ENCODE peak calls at places on chromosomes 4 and X, in eight cellular contexts. One of them, this sample, is unnamed.

GRCh38 chr4:183554346-183554686 is 49.5 kb downstream of the ING2 start:
- DNase-seq in K562: no peak
- DNase-seq in GM23338: no peak
- DNase-seq in stomach: no peak
- DNase-seq in suprapubic skin: no peak
- DNase-seq in Panc1: no peak
- DNase-seq in GM12878: no peak
- DNase-seq in HL-60: no peak
- DNase-seq in this sample: no peak

GRCh38 chrX:115894087-115894486 is 276.5 kb upstream of the AGTR2 start:
- DNase-seq in Panc1: no peak
- DNase-seq in HL-60: peak
- DNase-seq in K562: peak
- DNase-seq in GM23338: no peak
- DNase-seq in suprapubic skin: no peak
- DNase-seq in GM12878: peak
- DNase-seq in stomach: no peak
- DNase-seq in this sample: no peak

GRCh38 chr4:42282081-42282901 is 115.0 kb upstream of the SHISA3 start:
- DNase-seq in Panc1: no peak
- DNase-seq in K562: peak
- DNase-seq in stomach: peak
- DNase-seq in GM23338: peak
- DNase-seq in GM12878: peak
- DNase-seq in HL-60: peak
- DNase-seq in suprapubic skin: no peak
- DNase-seq in this sample: no peak

GRCh38 chrX:11567528-11568220 is 98.0 kb downstream of the ARHGAP6 start:
- DNase-seq in HL-60: no peak
- DNase-seq in GM23338: no peak
- DNase-seq in Panc1: no peak
- DNase-seq in suprapubic skin: no peak
- DNase-seq in K562: no peak
- DNase-seq in stomach: no peak
- DNase-seq in GM12878: no peak
- DNase-seq in this sample: no peak

GRCh38 chr4:105520819-105521790 is 31.3 kb upstream of the ARHGEF38 start:
- DNase-seq in GM23338: peak
- DNase-seq in suprapubic skin: no peak
- DNase-seq in K562: peak
- DNase-seq in HL-60: peak
- DNase-seq in GM12878: peak
- DNase-seq in Panc1: peak
- DNase-seq in stomach: peak
- DNase-seq in this sample: no peak

GRCh38 chr4:161714022-161714751 is 449.6 kb downstream of the FSTL5 start:
- DNase-seq in K562: no peak
- DNase-seq in stomach: no peak
- DNase-seq in suprapubic skin: no peak
- DNase-seq in HL-60: no peak
- DNase-seq in GM12878: no peak
- DNase-seq in GM23338: no peak
- DNase-seq in Panc1: no peak
- DNase-seq in this sample: no peak

GRCh38 chrX:84362184-84362838 is 139.9 kb downstream of the HDX start:
- DNase-seq in GM12878: no peak
- DNase-seq in suprapubic skin: no peak
- DNase-seq in GM23338: no peak
- DNase-seq in K562: no peak
- DNase-seq in HL-60: no peak
- DNase-seq in Panc1: no peak
- DNase-seq in stomach: no peak
- DNase-seq in this sample: no peak

GRCh38 chr4:118772149-118773081 is 63.5 kb downstream of the SEC24D start:
- DNase-seq in GM12878: no peak
- DNase-seq in stomach: no peak
- DNase-seq in Panc1: peak
- DNase-seq in GM23338: peak
- DNase-seq in suprapubic skin: no peak
- DNase-seq in K562: peak
- DNase-seq in HL-60: no peak
- DNase-seq in this sample: no peak

GRCh38 chrX:13078739-13079444 is 34.5 kb upstream of the FAM9C start:
- DNase-seq in stomach: peak
- DNase-seq in GM12878: no peak
- DNase-seq in GM23338: no peak
- DNase-seq in Panc1: no peak
- DNase-seq in suprapubic skin: no peak
- DNase-seq in HL-60: peak
- DNase-seq in K562: no peak
- DNase-seq in this sample: no peak

GRCh38 chr4:125590158-125590557 is 275.4 kb downstream of the FAT4 start:
- DNase-seq in HL-60: no peak
- DNase-seq in K562: no peak
- DNase-seq in GM12878: no peak
- DNase-seq in Panc1: no peak
- DNase-seq in suprapubic skin: no peak
- DNase-seq in GM23338: no peak
- DNase-seq in stomach: no peak
- DNase-seq in this sample: no peak

GRCh38 chr4:125440814-125441213 is 126.1 kb downstream of the FAT4 start:
- DNase-seq in stomach: no peak
- DNase-seq in GM12878: no peak
- DNase-seq in HL-60: no peak
- DNase-seq in GM23338: no peak
- DNase-seq in K562: no peak
- DNase-seq in suprapubic skin: no peak
- DNase-seq in Panc1: no peak
- DNase-seq in this sample: no peak

GRCh38 chr4:101125045-101125713 is 222.1 kb downstream of the PPP3CA start:
- DNase-seq in K562: no peak
- DNase-seq in GM23338: no peak
- DNase-seq in suprapubic skin: no peak
- DNase-seq in GM12878: no peak
- DNase-seq in stomach: no peak
- DNase-seq in HL-60: no peak
- DNase-seq in Panc1: no peak
- DNase-seq in this sample: no peak

GRCh38 chrX:150607200-150607599 is 38.8 kb downstream of the MTM1 start:
- DNase-seq in HL-60: peak
- DNase-seq in GM12878: no peak
- DNase-seq in stomach: no peak
- DNase-seq in Panc1: no peak
- DNase-seq in GM23338: no peak
- DNase-seq in K562: no peak
- DNase-seq in suprapubic skin: no peak
- DNase-seq in this sample: no peak

GRCh38 chr4:41939016-41939623 is 3.9 kb downstream of the TMEM33 start:
- DNase-seq in K562: no peak
- DNase-seq in Panc1: no peak
- DNase-seq in GM12878: no peak
- DNase-seq in GM23338: peak
- DNase-seq in suprapubic skin: no peak
- DNase-seq in stomach: no peak
- DNase-seq in HL-60: peak
- DNase-seq in this sample: no peak

DNA sequence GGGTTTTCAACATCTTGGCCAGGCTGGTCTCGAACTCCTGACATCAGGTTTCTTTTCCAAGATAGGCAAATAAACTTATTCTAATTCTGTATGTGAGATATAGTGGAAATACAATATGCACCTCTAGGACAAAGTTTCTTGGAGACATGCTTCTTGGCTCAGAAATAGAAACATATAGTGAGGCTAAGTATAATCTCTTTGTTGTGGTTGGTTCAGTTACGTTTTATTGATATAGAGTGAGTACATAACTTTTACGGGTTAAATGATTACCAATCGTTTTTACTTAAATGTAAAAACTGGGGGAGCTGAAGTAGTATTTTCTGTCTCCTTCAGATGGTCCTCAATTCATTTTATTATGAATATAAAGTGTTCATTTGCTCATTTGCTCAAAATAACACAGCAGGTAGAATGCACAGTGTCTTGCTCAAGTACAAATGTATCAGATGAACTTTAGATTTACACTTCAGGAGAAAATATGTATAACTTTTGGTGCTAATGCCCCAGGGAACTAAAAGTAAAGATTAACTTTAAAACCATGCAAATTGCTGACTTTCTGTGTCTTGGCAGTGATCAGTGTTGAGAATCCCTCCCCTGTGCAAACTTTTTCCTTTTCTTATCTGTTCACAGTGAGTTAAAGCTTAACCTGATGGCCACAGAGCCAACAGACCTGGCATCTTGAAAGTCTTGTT is 77.6 kb downstream of the AFF1 start:
- DNase-seq in suprapubic skin: no peak
- DNase-seq in HL-60: no peak
- DNase-seq in Panc1: no peak
- DNase-seq in GM12878: peak
- DNase-seq in GM23338: no peak
- DNase-seq in K562: no peak
- DNase-seq in stomach: peak
- DNase-seq in this sample: no peak
- TF ChIP-seq POLR2AphosphoS5 in suprapubic skin: no peak
- TF ChIP-seq POLR2AphosphoS5 in HL-60: no peak
- TF ChIP-seq POLR2AphosphoS5 in Panc1: no peak
- TF ChIP-seq POLR2AphosphoS5 in GM12878: no peak
- TF ChIP-seq POLR2AphosphoS5 in GM23338: no peak
- TF ChIP-seq POLR2AphosphoS5 in K562: no peak
- TF ChIP-seq POLR2AphosphoS5 in stomach: peak
- TF ChIP-seq POLR2AphosphoS5 in this sample: no peak

GRCh38 chrX:38943120-38943519 is 141.9 kb downstream of the MID1IP1 start:
- DNase-seq in GM23338: no peak
- DNase-seq in HL-60: no peak
- DNase-seq in K562: no peak
- DNase-seq in suprapubic skin: no peak
- DNase-seq in GM12878: no peak
- DNase-seq in stomach: no peak
- DNase-seq in Panc1: no peak
- DNase-seq in this sample: no peak

GRCh38 chrX:38939067-38939466 is 137.8 kb downstream of the MID1IP1 start:
- DNase-seq in Panc1: no peak
- DNase-seq in GM23338: no peak
- DNase-seq in K562: no peak
- DNase-seq in HL-60: no peak
- DNase-seq in suprapubic skin: no peak
- DNase-seq in GM12878: no peak
- DNase-seq in stomach: no peak
- DNase-seq in this sample: no peak

GRCh38 chrX:38940547-38940946 is 139.3 kb downstream of the MID1IP1 start:
- DNase-seq in HL-60: no peak
- DNase-seq in stomach: no peak
- DNase-seq in suprapubic skin: no peak
- DNase-seq in Panc1: no peak
- DNase-seq in GM12878: no peak
- DNase-seq in K562: no peak
- DNase-seq in GM23338: no peak
- DNase-seq in this sample: no peak

GRCh38 chrX:38937926-38938325 is 136.7 kb downstream of the MID1IP1 start:
- DNase-seq in stomach: no peak
- DNase-seq in suprapubic skin: no peak
- DNase-seq in GM23338: no peak
- DNase-seq in Panc1: no peak
- DNase-seq in GM12878: no peak
- DNase-seq in HL-60: no peak
- DNase-seq in K562: no peak
- DNase-seq in this sample: no peak

DNA sequence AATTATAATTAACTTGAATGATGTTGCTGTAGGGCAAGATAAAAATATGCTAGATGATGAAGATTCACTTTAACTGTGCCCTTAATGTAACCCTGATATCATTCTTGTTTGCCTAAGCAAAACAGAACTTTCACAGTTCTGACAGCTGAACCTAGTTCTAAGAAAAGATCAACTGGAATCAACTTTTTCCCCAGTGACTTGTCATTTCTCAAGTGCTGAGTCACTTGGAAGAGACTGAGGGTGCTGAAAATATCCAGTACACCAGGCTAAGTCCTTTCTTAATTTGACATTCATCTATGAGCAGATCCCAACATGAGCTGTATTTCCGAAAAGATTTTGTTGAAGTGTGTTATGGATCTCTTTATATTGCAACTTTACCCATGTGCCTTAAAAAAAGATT is 140.4 kb downstream of the MID1IP1 start:
- DNase-seq in Panc1: no peak
- DNase-seq in K562: no peak
- DNase-seq in GM23338: no peak
- DNase-seq in HL-60: no peak
- DNase-seq in suprapubic skin: no peak
- DNase-seq in GM12878: no peak
- DNase-seq in stomach: no peak
- DNase-seq in this sample: no peak
- TF ChIP-seq POLR2AphosphoS5 in Panc1: no peak
- TF ChIP-seq POLR2AphosphoS5 in K562: no peak
- TF ChIP-seq POLR2AphosphoS5 in GM23338: no peak
- TF ChIP-seq POLR2AphosphoS5 in HL-60: no peak
- TF ChIP-seq POLR2AphosphoS5 in suprapubic skin: no peak
- TF ChIP-seq POLR2AphosphoS5 in GM12878: no peak
- TF ChIP-seq POLR2AphosphoS5 in stomach: no peak
- TF ChIP-seq POLR2AphosphoS5 in this sample: no peak

DNA sequence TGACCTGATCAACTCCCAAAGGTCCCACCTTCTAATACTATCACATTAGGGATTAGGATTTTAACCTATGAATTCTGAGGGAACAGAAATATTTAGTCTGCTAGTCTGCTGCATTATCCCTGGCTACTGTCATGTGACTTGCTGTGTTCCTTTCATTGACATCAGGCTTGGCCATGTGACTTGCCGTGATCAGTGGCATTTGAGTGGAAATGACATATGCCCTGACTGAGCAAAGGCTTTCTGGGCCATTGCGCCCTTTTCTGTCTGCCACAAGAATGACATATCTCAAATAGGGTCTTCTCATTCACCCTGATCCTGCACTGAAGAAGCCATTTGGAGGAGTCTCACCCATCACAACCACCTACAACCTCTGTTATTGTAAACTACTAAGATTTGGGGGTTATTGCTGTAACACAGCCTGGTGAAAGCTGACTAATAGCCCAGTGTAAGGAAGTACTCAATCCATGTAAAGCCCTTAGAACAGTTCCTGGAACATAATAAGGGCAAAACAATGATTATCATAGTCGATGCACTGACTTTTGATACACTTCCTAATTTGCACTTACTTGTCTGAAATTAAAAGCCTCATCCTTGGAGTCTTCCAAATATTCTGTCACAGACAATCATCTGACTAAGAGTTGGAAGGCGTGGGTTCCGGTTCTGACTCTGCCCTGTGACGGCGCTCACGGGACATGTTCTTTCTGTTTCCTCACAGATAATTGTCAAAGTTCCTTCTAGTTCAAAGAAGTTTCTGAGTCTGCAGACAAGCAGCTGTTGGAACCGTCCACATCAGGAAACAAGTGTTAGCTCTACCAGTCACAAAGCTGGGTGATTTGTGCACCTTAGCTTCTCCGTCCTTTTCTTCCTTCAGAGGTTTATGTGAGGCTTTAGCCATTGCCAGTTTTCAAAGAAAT is 33.2 kb upstream of the RASGEF1B start:
- DNase-seq in suprapubic skin: peak
- DNase-seq in Panc1: no peak
- DNase-seq in GM23338: no peak
- DNase-seq in stomach: peak
- DNase-seq in HL-60: peak
- DNase-seq in K562: no peak
- DNase-seq in GM12878: no peak
- DNase-seq in this sample: peak
- TF ChIP-seq POLR2AphosphoS5 in suprapubic skin: no peak
- TF ChIP-seq POLR2AphosphoS5 in Panc1: no peak
- TF ChIP-seq POLR2AphosphoS5 in GM23338: no peak
- TF ChIP-seq POLR2AphosphoS5 in stomach: peak
- TF ChIP-seq POLR2AphosphoS5 in HL-60: no peak
- TF ChIP-seq POLR2AphosphoS5 in K562: no peak
- TF ChIP-seq POLR2AphosphoS5 in GM12878: no peak
- TF ChIP-seq POLR2AphosphoS5 in this sample: no peak

GRCh38 chr4:95256108-95256835 is 292.5 kb downstream of the UNC5C start:
- DNase-seq in suprapubic skin: no peak
- DNase-seq in GM12878: no peak
- DNase-seq in HL-60: no peak
- DNase-seq in K562: peak
- DNase-seq in Panc1: no peak
- DNase-seq in GM23338: no peak
- DNase-seq in stomach: no peak
- DNase-seq in this sample: no peak
- TF ChIP-seq POLR2AphosphoS5 in suprapubic skin: no peak
- TF ChIP-seq POLR2AphosphoS5 in GM12878: no peak
- TF ChIP-seq POLR2AphosphoS5 in HL-60: no peak
- TF ChIP-seq POLR2AphosphoS5 in K562: no peak
- TF ChIP-seq POLR2AphosphoS5 in Panc1: no peak
- TF ChIP-seq POLR2AphosphoS5 in GM23338: no peak
- TF ChIP-seq POLR2AphosphoS5 in stomach: no peak
- TF ChIP-seq POLR2AphosphoS5 in this sample: no peak